ENCODE peak calls at places on chromosomes 12 and 14, in five cellular contexts. W, K, A, C and O are unnamed samples.
A peak's percentile ranks its signal among the peaks of the same experiment; 100 is the strongest.

GRCh38 chr14:100108042-100108825 is 43.0 kb downstream of the EVL start:
- DNase-seq in A (peak; percentile 85), W (peak; percentile 82), C (peak; percentile 86), K (peak; percentile 85), O (peak; percentile 84)

GRCh38 chr14:102171173-102172020 is 31.7 kb downstream of the WDR20 start:
- DNase-seq in A (no peak), W (no peak), K (no peak), C (no peak), O (no peak)

GRCh38 chr12:3294481-3294911 is 196.5 kb upstream of the PRMT8 start:
- DNase-seq in C (no peak), A (peak; percentile 66), K (no peak), W (no peak), O (peak; percentile 71)

GRCh38 chr12:128796439-128797118 is 27.2 kb downstream of the SLC15A4 start:
- DNase-seq in W (no peak), C (no peak), K (no peak), A (no peak), O (no peak)

GRCh38 chr12:48788852-48789775 is at the start of gene ADCY6:
- DNase-seq in W (peak; percentile 72), A (peak; percentile 90), K (peak; percentile 89), C (peak; percentile 91), O (peak; percentile 69)

GRCh38 chr12:93167841-93168492 is 209.8 kb upstream of the NUDT4 start:
- DNase-seq in K (no peak), C (peak; percentile 70), A (no peak), W (peak; percentile 43), O (no peak)

GRCh38 chr12:80756875-80757274 is 40.2 kb downstream of the MYF5 start:
- DNase-seq in A (no peak), W (no peak), K (no peak), C (no peak), O (no peak)

GRCh38 chr14:56460469-56460868 is 119.1 kb upstream of the TMEM260 start:
- DNase-seq in K (no peak), W (no peak), A (no peak), C (no peak), O (no peak)

GRCh38 chr14:106843951-106844483 is 1317.6 kb downstream of the TMEM121 start:
- DNase-seq in K (no peak), C (no peak), A (peak; percentile 57), W (peak; percentile 57), O (no peak)

GRCh38 chr12:31008241-31008711 is 65.4 kb upstream of the DDX11 start:
- DNase-seq in K (peak; percentile 51), A (no peak), W (no peak), C (no peak), O (peak; percentile 30)

GRCh38 chr12:69401940-69402339 is 42.4 kb downstream of the YEATS4 start:
- DNase-seq in W (no peak), K (peak; percentile 76), C (no peak), A (no peak), O (no peak)

GRCh38 chr12:12883369-12884001 is 7.9 kb upstream of the GPRC5A start:
- DNase-seq in W (peak; percentile 88), K (no peak), A (no peak), C (peak; percentile 64), O (no peak)

GRCh38 chr14:56087824-56088571 is 30.2 kb upstream of the PELI2 start:
- DNase-seq in K (no peak), C (peak; percentile 25), W (no peak), A (no peak), O (no peak)

GRCh38 chr12:89354630-89354931 is 2.3 kb upstream of the DUSP6 start:
- DNase-seq in C (no peak), W (no peak), A (no peak), K (no peak), O (no peak)

GRCh38 chr12:49675137-49675536 is 32.1 kb downstream of the FMNL3 start:
- DNase-seq in K (no peak), A (no peak), W (no peak), C (no peak), O (no peak)

GRCh38 chr12:55687746-55688145 is 20.0 kb downstream of the ITGA7 start:
- DNase-seq in K (peak; percentile 41), A (no peak), C (no peak), W (no peak), O (no peak)

GRCh38 chr12:114430306-114430705 is 24.4 kb upstream of the TBX5 start:
- DNase-seq in W (peak; percentile 16), A (no peak), K (no peak), C (no peak), O (no peak)

GRCh38 chr12:8508912-8509841 is 4.1 kb upstream of the CLEC4D start:
- DNase-seq in A (no peak), W (no peak), K (no peak), C (no peak), O (no peak)

GRCh38 chr14:24430682-24431568 is 1.2 kb downstream of the KHNYN start:
- DNase-seq in W (peak; percentile 28), K (peak; percentile 80), C (peak; percentile 64), A (peak; percentile 41), O (no peak)

GRCh38 chr12:30846776-30847175 is 79.8 kb upstream of the TSPAN11 start:
- DNase-seq in A (no peak), K (no peak), C (no peak), W (no peak), O (no peak)

GRCh38 chr14:29518335-29518734 is 409.3 kb downstream of the PRKD1 start:
- DNase-seq in C (no peak), A (no peak), K (no peak), W (peak; percentile 39), O (no peak)
- TF ChIP-seq CTCF in C (peak; percentile 29), A (no peak), K (no peak), W (peak; percentile 53), O (peak; percentile 54)

GRCh38 chr14:89366580-89367448 is 50.2 kb downstream of the FOXN3 start:
- DNase-seq in W (no peak), A (no peak), C (peak; percentile 59), K (peak; percentile 79), O (no peak)
- H3K4me3 ChIP-seq in W (no peak overlapping the region), A (no peak overlapping the region), C (no peak overlapping the region), K (peak overlapping the region; percentile 36), O (no peak overlapping the region)

DNA sequence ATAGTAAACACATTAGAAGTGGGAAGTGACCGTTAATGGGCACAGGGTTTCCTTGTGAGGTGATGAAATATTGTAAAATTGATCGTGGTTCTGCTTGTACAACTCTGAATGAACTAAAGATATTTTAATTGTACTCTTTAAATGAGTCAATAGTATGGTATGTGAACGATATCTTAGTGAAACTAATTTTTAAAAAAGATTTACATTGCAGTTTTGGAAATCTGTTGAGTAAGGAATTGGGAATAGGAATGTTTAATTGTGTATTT is 1.7 kb downstream of the ZNF410 start:
- DNase-seq in C (no peak), W (peak; percentile 32), K (no peak), A (no peak), O (no peak)
- H3K27ac ChIP-seq in C (peak overlapping the region; percentile 94), W (no peak overlapping the region), K (peak overlapping the region; percentile 93), A (no peak overlapping the region), O (no peak overlapping the region)

DNA sequence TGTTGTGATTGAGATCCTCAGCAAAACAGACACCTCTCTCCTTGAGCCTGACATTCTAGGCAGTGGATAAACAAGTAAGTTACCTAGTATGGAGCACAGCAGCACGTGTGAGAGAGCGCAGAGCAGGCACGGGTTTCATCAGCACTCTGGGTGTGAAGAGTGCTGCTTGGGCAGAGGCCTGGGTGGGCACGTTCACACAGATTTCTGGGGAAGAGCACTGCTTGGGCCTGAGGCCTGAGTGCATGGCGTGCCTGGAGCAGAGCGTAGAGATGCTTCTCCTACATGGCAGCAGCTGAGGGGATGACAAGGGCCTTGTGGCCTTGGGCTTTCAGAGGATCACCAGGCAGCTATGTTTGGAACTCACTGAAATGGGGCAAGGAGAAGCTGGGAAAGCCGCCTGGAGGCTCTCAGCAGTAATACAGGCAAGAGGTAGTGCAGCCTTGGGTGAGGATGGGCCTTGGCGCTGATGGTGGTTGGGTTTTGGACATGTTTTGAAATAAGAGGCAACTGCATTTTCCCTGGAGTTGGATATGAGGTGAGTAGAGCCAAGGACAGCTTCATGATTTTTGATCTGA is 17.6 kb downstream of the CKB start:
- DNase-seq in K (no peak), C (no peak), A (no peak), W (no peak), O (no peak)
- TF ChIP-seq CTCF in K (no peak), C (no peak), A (no peak), W (peak; percentile 19), O (no peak)